ENCODE peak calls at places on chromosomes 11 and 22, in seven cellular contexts. Z, C, P, N, M, T and R are unnamed samples.

GRCh38 chr11:3138178-3139085 is 26.7 kb downstream of the OSBPL5 start:
- DNase-seq in Z (no peak), M (no peak), P (no peak), T (no peak), N (no peak), C (no peak), R (no peak)

GRCh38 chr11:45075952-45076351 is 70.5 kb upstream of the PRDM11 start:
- DNase-seq in M (no peak), Z (no peak), P (no peak), N (no peak), T (no peak), C (no peak), R (no peak)

GRCh38 chr11:25910090-25910489 is 421.8 kb upstream of the ANO3 start:
- DNase-seq in N (no peak), M (peak; percentile 3), Z (no peak), C (no peak), T (no peak), P (peak; percentile 82), R (no peak)

GRCh38 chr11:134574425-134574824 is 162.4 kb upstream of the B3GAT1 start:
- DNase-seq in N (no peak), M (no peak), T (no peak), P (no peak), Z (no peak), C (no peak), R (no peak)

GRCh38 chr11:60783141-60783484 is 2.0 kb upstream of the MS4A10 start:
- DNase-seq in Z (no peak), P (no peak), C (no peak), M (no peak), N (no peak), T (no peak), R (no peak)

GRCh38 chr11:11230802-11231562 is 122.1 kb downstream of the CSNK2A3 start:
- DNase-seq in Z (peak; percentile 18), P (no peak), T (no peak), N (peak; percentile 10), C (no peak), M (no peak), R (peak; percentile 22)

GRCh38 chr22:41411021-41411851 is 29.5 kb downstream of the TEF start:
- DNase-seq in M (no peak), T (no peak), N (no peak), C (no peak), P (no peak), Z (no peak), R (no peak)

GRCh38 chr22:45223304-45224117 is 17.2 kb downstream of the KIAA0930 start:
- DNase-seq in T (no peak), N (no peak), P (no peak), M (no peak), Z (no peak), C (no peak), R (no peak)

GRCh38 chr22:27380826-27381225 is 420.7 kb downstream of the MN1 start:
- DNase-seq in C (no peak), N (no peak), P (no peak), M (no peak), T (no peak), Z (no peak), R (no peak)

GRCh38 chr11:32838505-32839274 is 9.0 kb downstream of the PRRG4 start:
- DNase-seq in M (peak; percentile 2), Z (peak; percentile 13), C (no peak), N (no peak), P (peak; percentile 89), T (no peak), R (no peak)

GRCh38 chr22:22770280-22770871 is 117.2 kb upstream of the IGLL5 start:
- DNase-seq in C (no peak), T (peak; percentile 53), Z (peak; percentile 30), P (peak; percentile 22), M (peak; percentile 20), N (peak; percentile 59), R (no peak)

GRCh38 chr11:61486004-61486615 is 22.4 kb upstream of the LRRC10B start:
- DNase-seq in Z (no peak), C (no peak), N (no peak), P (no peak), M (no peak), T (no peak), R (no peak)

GRCh38 chr11:69746780-69747742 is 28.1 kb downstream of the FGF4 start:
- DNase-seq in P (no peak), C (no peak), N (no peak), M (no peak), T (no peak), Z (no peak), R (no peak)

GRCh38 chr11:107840120-107840479 is 18.5 kb downstream of the SLC35F2 start:
- DNase-seq in T (no peak), Z (peak; percentile 41), P (peak; percentile 52), C (no peak), M (no peak), N (peak; percentile 54), R (no peak)

GRCh38 chr11:35600439-35600838 is 17.8 kb upstream of the FJX1 start:
- DNase-seq in C (no peak), M (no peak), T (no peak), P (no peak), Z (no peak), N (no peak), R (no peak)

GRCh38 chr11:396948-397548 is 3.0 kb downstream of the PKP3 start:
- DNase-seq in M (no peak), N (no peak), C (no peak), T (peak; percentile 84), Z (no peak), P (no peak), R (peak; percentile 92)

GRCh38 chr11:17298302-17298701 is 21.8 kb downstream of the NUCB2 start:
- DNase-seq in T (no peak), P (no peak), C (no peak), N (no peak), Z (no peak), M (no peak), R (no peak)

GRCh38 chr11:109247071-109247470 is 174.9 kb upstream of the C11orf87 start:
- DNase-seq in T (no peak), Z (no peak), C (no peak), N (no peak), P (peak; percentile 91), M (no peak), R (no peak)

GRCh38 chr11:61555051-61555969 is 25.6 kb downstream of the SYT7 start:
- DNase-seq in M (peak; percentile 26), Z (no peak), N (no peak), C (no peak), T (peak; percentile 64), P (no peak), R (no peak)